ENCODE peak calls at places on chromosome 18, in five cellular contexts. One of them, this sample, is unnamed.
A peak's percentile ranks its signal among the peaks of the same experiment; 100 is the strongest.

GRCh38 chr18:31679133-31679731 is 5.1 kb downstream of the B4GALT6 start:
- DNase-seq in fibroblast of mammary gland: peak; percentile 91
- DNase-seq in BJ: no peak
- DNase-seq in fibroblast of the aortic adventitia: peak; percentile 85
- DNase-seq in sigmoid colon: no peak
- DNase-seq in this sample: no peak

GRCh38 chr18:50104421-50104820 is 90.5 kb downstream of the MYO5B start:
- DNase-seq in sigmoid colon: no peak
- DNase-seq in BJ: no peak
- DNase-seq in fibroblast of the aortic adventitia: no peak
- DNase-seq in fibroblast of mammary gland: no peak
- DNase-seq in this sample: no peak

GRCh38 chr18:14174706-14175085 is 42.5 kb upstream of the ZNF519 start:
- DNase-seq in sigmoid colon: no peak
- DNase-seq in fibroblast of the aortic adventitia: no peak
- DNase-seq in BJ: no peak
- DNase-seq in fibroblast of mammary gland: no peak
- DNase-seq in this sample: no peak

GRCh38 chr18:3180325-3180724 is 39.4 kb downstream of the MYOM1 start:
- DNase-seq in BJ: no peak
- DNase-seq in fibroblast of the aortic adventitia: peak; percentile 65
- DNase-seq in sigmoid colon: no peak
- DNase-seq in fibroblast of mammary gland: no peak
- DNase-seq in this sample: no peak

GRCh38 chr18:67969458-67969857 is 452.9 kb upstream of the DSEL start:
- DNase-seq in BJ: no peak
- DNase-seq in fibroblast of mammary gland: no peak
- DNase-seq in sigmoid colon: no peak
- DNase-seq in fibroblast of the aortic adventitia: no peak
- DNase-seq in this sample: no peak

GRCh38 chr18:55651236-55651635 is 63.2 kb upstream of the TCF4 start:
- DNase-seq in BJ: no peak
- DNase-seq in sigmoid colon: no peak
- DNase-seq in fibroblast of the aortic adventitia: no peak
- DNase-seq in fibroblast of mammary gland: peak; percentile 22
- DNase-seq in this sample: no peak

GRCh38 chr18:36296591-36297418 is 708 bp upstream of the FHOD3 start:
- DNase-seq in fibroblast of mammary gland: peak; percentile 78
- DNase-seq in sigmoid colon: peak; percentile 78
- DNase-seq in BJ: no peak
- DNase-seq in fibroblast of the aortic adventitia: peak; percentile 82
- DNase-seq in this sample: no peak

GRCh38 chr18:54790109-54790508 is 38.2 kb upstream of the RAB27B start:
- DNase-seq in BJ: no peak
- DNase-seq in fibroblast of the aortic adventitia: no peak
- DNase-seq in fibroblast of mammary gland: no peak
- DNase-seq in sigmoid colon: no peak
- DNase-seq in this sample: no peak

GRCh38 chr18:37483221-37483971 is 82.2 kb downstream of the CELF4 start:
- DNase-seq in fibroblast of the aortic adventitia: peak; percentile 19
- DNase-seq in BJ: no peak
- DNase-seq in sigmoid colon: no peak
- DNase-seq in fibroblast of mammary gland: peak; percentile 15
- DNase-seq in this sample: peak; percentile 8

GRCh38 chr18:77376733-77377094 is 127.1 kb downstream of the GALR1 start:
- DNase-seq in sigmoid colon: no peak
- DNase-seq in BJ: no peak
- DNase-seq in fibroblast of mammary gland: no peak
- DNase-seq in fibroblast of the aortic adventitia: no peak
- DNase-seq in this sample: no peak

GRCh38 chr18:66533693-66534092 is 70.2 kb downstream of the CDH19 start:
- DNase-seq in fibroblast of the aortic adventitia: no peak
- DNase-seq in fibroblast of mammary gland: no peak
- DNase-seq in sigmoid colon: no peak
- DNase-seq in BJ: no peak
- DNase-seq in this sample: no peak

GRCh38 chr18:2979027-2979570 is 33.8 kb downstream of the LPIN2 start:
- DNase-seq in BJ: no peak
- DNase-seq in fibroblast of mammary gland: peak; percentile 90
- DNase-seq in sigmoid colon: no peak
- DNase-seq in fibroblast of the aortic adventitia: peak; percentile 82
- DNase-seq in this sample: peak; percentile 62

GRCh38 chr18:55861266-55861665 is 273.3 kb upstream of the TCF4 start:
- DNase-seq in fibroblast of the aortic adventitia: peak; percentile 71
- DNase-seq in sigmoid colon: no peak
- DNase-seq in BJ: no peak
- DNase-seq in fibroblast of mammary gland: peak; percentile 66
- DNase-seq in this sample: peak; percentile 6

GRCh38 chr18:56382541-56382940 is 255.9 kb downstream of the TXNL1 start:
- DNase-seq in fibroblast of the aortic adventitia: peak; percentile 35
- DNase-seq in BJ: no peak
- DNase-seq in fibroblast of mammary gland: no peak
- DNase-seq in sigmoid colon: no peak
- DNase-seq in this sample: no peak

GRCh38 chr18:40415821-40416220 is 1539.2 kb upstream of the PIK3C3 start:
- DNase-seq in fibroblast of the aortic adventitia: no peak
- DNase-seq in sigmoid colon: no peak
- DNase-seq in fibroblast of mammary gland: no peak
- DNase-seq in BJ: no peak
- DNase-seq in this sample: no peak

GRCh38 chr18:54251606-54252400 is 17.5 kb upstream of the POLI start:
- DNase-seq in BJ: no peak
- DNase-seq in sigmoid colon: no peak
- DNase-seq in fibroblast of the aortic adventitia: peak; percentile 7
- DNase-seq in fibroblast of mammary gland: no peak
- DNase-seq in this sample: no peak

GRCh38 chr18:23855721-23856120 is 158.8 kb upstream of the TTC39C start:
- DNase-seq in fibroblast of the aortic adventitia: no peak
- DNase-seq in fibroblast of mammary gland: no peak
- DNase-seq in sigmoid colon: no peak
- DNase-seq in BJ: no peak
- DNase-seq in this sample: no peak

GRCh38 chr18:23859466-23860352 is 154.8 kb upstream of the TTC39C start:
- DNase-seq in fibroblast of mammary gland: no peak
- DNase-seq in sigmoid colon: no peak
- DNase-seq in BJ: no peak
- DNase-seq in fibroblast of the aortic adventitia: no peak
- DNase-seq in this sample: no peak

GRCh38 chr18:23856466-23857175 is 157.9 kb upstream of the TTC39C start:
- DNase-seq in sigmoid colon: no peak
- DNase-seq in fibroblast of mammary gland: no peak
- DNase-seq in fibroblast of the aortic adventitia: peak; percentile 12
- DNase-seq in BJ: no peak
- DNase-seq in this sample: no peak

GRCh38 chr18:23861326-23861725 is 153.2 kb upstream of the TTC39C start:
- DNase-seq in sigmoid colon: no peak
- DNase-seq in BJ: no peak
- DNase-seq in fibroblast of the aortic adventitia: no peak
- DNase-seq in fibroblast of mammary gland: no peak
- DNase-seq in this sample: no peak

DNA sequence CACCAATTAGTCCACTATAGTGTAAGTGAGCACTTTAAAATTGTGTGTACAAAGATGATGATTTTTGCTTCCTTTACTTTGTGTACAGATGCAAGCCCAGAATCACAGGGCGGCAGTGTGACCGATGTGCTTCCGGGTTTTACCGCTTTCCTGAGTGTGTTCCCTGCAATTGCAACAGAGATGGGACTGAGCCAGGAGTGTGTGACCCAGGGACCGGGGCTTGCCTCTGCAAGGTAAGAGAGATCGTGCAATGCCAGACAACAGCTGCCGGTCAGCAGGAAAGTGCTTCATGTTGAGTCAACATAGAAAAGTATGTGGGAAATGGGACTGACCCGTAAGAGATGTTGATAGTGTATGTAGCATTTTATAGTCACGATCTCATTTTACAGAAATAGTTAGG is 156.8 kb upstream of the TTC39C start:
- DNase-seq in fibroblast of the aortic adventitia: no peak
- DNase-seq in BJ: no peak
- DNase-seq in sigmoid colon: no peak
- DNase-seq in fibroblast of mammary gland: no peak
- DNase-seq in this sample: peak; percentile 25
- TF ChIP-seq CTCF in fibroblast of the aortic adventitia: no peak
- TF ChIP-seq CTCF in BJ: no peak
- TF ChIP-seq CTCF in sigmoid colon: no peak
- TF ChIP-seq CTCF in fibroblast of mammary gland: no peak
- TF ChIP-seq CTCF in this sample: no peak

GRCh38 chr18:500230-500555 is 308 bp downstream of the COLEC12 start:
- DNase-seq in fibroblast of mammary gland: peak; percentile 59
- DNase-seq in sigmoid colon: peak; percentile 62
- DNase-seq in fibroblast of the aortic adventitia: peak; percentile 69
- DNase-seq in BJ: no peak
- DNase-seq in this sample: no peak

GRCh38 chr18:501406-501714 is 859 bp upstream of the COLEC12 start:
- DNase-seq in sigmoid colon: no peak
- DNase-seq in fibroblast of mammary gland: no peak
- DNase-seq in BJ: no peak
- DNase-seq in fibroblast of the aortic adventitia: no peak
- DNase-seq in this sample: no peak

GRCh38 chr18:500556-501405 is at the start of gene COLEC12:
- DNase-seq in BJ: no peak
- DNase-seq in sigmoid colon: peak; percentile 66
- DNase-seq in fibroblast of mammary gland: no peak
- DNase-seq in fibroblast of the aortic adventitia: no peak
- DNase-seq in this sample: no peak

GRCh38 chr18:498901-499300 is 1.6 kb downstream of the COLEC12 start:
- DNase-seq in fibroblast of mammary gland: no peak
- DNase-seq in sigmoid colon: no peak
- DNase-seq in BJ: no peak
- DNase-seq in fibroblast of the aortic adventitia: peak; percentile 52
- DNase-seq in this sample: no peak

DNA sequence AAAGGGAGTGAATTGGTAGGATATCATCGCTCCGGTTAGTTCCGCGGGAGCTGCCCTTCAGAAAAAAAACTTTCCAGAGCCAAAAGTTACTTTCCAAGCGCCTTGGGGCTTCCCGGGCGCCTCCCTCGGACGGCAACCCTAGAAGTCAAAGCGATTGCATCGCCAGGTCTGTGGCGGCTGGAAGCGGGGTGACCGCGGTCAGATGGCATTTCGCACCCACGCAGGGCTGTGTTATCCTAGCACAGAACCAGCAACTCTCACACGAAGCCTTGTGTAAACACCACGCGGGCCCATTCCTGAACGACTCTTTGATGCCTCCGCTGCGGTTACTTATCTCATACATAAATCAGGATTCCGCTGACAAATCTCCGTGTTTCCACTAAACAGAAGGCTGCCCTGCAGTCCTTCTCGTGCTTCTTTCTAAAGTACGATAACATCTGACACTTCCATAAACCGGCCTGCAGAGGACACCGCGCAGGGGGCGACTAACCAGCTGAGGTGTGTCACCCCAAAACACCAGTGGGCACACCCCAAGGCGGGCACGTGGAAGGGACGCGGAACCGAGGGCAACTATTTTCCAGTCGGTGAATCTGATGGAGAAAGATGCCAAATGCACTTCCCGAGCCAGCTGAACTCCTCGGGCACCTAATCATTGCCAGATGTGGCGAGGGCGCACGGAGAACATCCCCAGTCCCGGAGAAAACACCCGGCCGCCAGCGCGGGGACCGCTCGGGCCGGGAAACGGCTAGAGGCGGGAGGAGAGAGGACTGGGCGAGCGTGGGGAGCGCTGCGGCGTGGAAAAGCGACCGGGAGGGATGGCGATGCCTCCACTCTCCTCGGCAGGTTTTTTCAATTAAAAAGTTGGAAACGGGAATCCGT is 911 bp downstream of the COLEC12 start:
- DNase-seq in sigmoid colon: peak; percentile 65
- DNase-seq in BJ: peak; percentile 58
- DNase-seq in fibroblast of the aortic adventitia: peak; percentile 95
- DNase-seq in fibroblast of mammary gland: peak; percentile 80
- DNase-seq in this sample: no peak
- H3K4me3 ChIP-seq in sigmoid colon: peak overlapping the region; percentile 72
- H3K4me3 ChIP-seq in BJ: peak overlapping the region; percentile 79
- H3K4me3 ChIP-seq in fibroblast of the aortic adventitia: peak overlapping the region; percentile 74
- H3K4me3 ChIP-seq in fibroblast of mammary gland: peak overlapping the region; percentile 75
- H3K4me3 ChIP-seq in this sample: peak overlapping the region; percentile 64

GRCh38 chr18:59699061-59699460 is 1.8 kb upstream of the CCBE1 start:
- DNase-seq in sigmoid colon: no peak
- DNase-seq in BJ: no peak
- DNase-seq in fibroblast of mammary gland: peak; percentile 36
- DNase-seq in fibroblast of the aortic adventitia: no peak
- DNase-seq in this sample: no peak

GRCh38 chr18:59694824-59695223 is 2.4 kb downstream of the CCBE1 start:
- DNase-seq in sigmoid colon: no peak
- DNase-seq in fibroblast of the aortic adventitia: no peak
- DNase-seq in BJ: no peak
- DNase-seq in fibroblast of mammary gland: no peak
- DNase-seq in this sample: no peak

GRCh38 chr18:59697236-59697932 is at the start of gene CCBE1:
- DNase-seq in BJ: no peak
- DNase-seq in sigmoid colon: peak; percentile 85
- DNase-seq in fibroblast of the aortic adventitia: peak; percentile 74
- DNase-seq in fibroblast of mammary gland: peak; percentile 69
- DNase-seq in this sample: no peak

GRCh38 chr18:59695551-59695950 is 1.7 kb downstream of the CCBE1 start:
- DNase-seq in sigmoid colon: no peak
- DNase-seq in fibroblast of the aortic adventitia: no peak
- DNase-seq in BJ: no peak
- DNase-seq in fibroblast of mammary gland: no peak
- DNase-seq in this sample: no peak

DNA sequence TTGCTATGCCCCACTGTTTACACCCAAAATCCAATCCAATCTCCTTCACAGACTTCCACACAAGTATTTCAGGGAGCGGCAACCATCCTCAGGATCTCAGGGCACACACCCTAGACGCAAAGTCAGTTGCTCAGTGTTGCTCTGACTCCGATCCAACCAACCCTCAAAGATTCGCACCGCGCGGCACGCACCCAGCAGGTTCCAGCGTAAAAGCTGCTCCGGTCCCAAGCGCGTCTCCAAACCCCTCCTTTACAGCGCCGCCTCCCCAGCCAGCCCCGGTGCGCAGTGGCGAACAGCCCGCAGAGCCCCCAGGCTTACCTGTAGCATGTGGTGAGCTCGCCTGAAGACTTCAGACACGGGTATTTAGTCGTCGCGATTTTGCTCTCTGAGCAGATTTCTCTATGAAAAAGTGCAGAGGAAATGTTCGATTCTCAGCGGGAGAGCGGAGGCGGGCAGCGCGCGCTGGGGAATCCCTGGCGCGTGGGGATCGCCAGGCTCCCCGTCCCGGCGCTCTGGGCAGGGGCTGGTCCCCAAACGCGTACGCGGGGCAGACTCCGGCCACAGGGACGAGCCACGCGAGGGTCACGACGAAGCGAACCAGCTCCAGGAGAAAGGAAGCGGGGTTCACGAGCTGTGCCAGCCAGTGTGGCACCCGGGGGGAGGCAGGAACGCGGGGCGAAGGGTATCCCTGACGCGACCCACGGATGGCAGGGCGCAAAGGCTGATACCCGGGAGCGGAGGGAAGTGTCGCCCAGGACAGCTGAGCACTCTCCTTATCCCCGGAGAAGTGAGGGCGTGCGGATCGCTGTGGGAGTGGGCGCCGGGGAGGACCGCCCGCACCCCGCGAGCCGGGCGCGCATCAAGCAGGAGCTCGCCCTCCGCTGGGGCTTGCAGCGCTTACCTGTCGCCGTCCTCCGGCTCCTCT is 650 bp downstream of the CCBE1 start:
- DNase-seq in sigmoid colon: peak; percentile 78
- DNase-seq in BJ: no peak
- DNase-seq in fibroblast of the aortic adventitia: peak; percentile 65
- DNase-seq in fibroblast of mammary gland: peak; percentile 49
- DNase-seq in this sample: no peak
- TF ChIP-seq CTCF in sigmoid colon: no peak
- TF ChIP-seq CTCF in BJ: peak; percentile 14
- TF ChIP-seq CTCF in fibroblast of the aortic adventitia: no peak
- TF ChIP-seq CTCF in fibroblast of mammary gland: no peak
- TF ChIP-seq CTCF in this sample: no peak

GRCh38 chr18:22191346-22191710 is 21.9 kb downstream of the GATA6 start:
- DNase-seq in fibroblast of mammary gland: peak; percentile 49
- DNase-seq in BJ: no peak
- DNase-seq in sigmoid colon: no peak
- DNase-seq in fibroblast of the aortic adventitia: no peak
- DNase-seq in this sample: no peak
- H3K4me3 ChIP-seq in fibroblast of mammary gland: no peak overlapping the region
- H3K4me3 ChIP-seq in BJ: no peak overlapping the region
- H3K4me3 ChIP-seq in sigmoid colon: no peak overlapping the region
- H3K4me3 ChIP-seq in fibroblast of the aortic adventitia: no peak overlapping the region
- H3K4me3 ChIP-seq in this sample: no peak overlapping the region